ENCODE peak calls at places on chromosomes 6 and 20, in ten cellular contexts. G is right lobe of liver; P is astrocyte of the cerebellum; U is CD8-positive, alpha-beta T cell; T is endothelial cell; L is suprapubic skin; Z is cardiac muscle cell; D is ovary; X is RWPE1; K is astrocyte of the spinal cord. Q is an unnamed sample.

GRCh38 chr6:25942561-25943147 is 12.2 kb upstream of the SLC17A2 start:
- DNase-seq in G (no peak), P (no peak), T (no peak), L (no peak), K (peak; percentile 39), D (no peak), Z (peak; percentile 80), X (peak; percentile 32), U (no peak), Q (no peak)

GRCh38 chr6:147869223-147869600 is 360.7 kb downstream of the SAMD5 start:
- DNase-seq in U (no peak), G (no peak), D (no peak), T (no peak), K (no peak), L (no peak), Z (no peak), X (no peak), P (no peak), Q (no peak)

GRCh38 chr6:100171533-100172321 is 177.7 kb upstream of the MCHR2 start:
- DNase-seq in T (no peak), L (no peak), U (no peak), P (peak; percentile 67), X (no peak), K (peak; percentile 79), G (no peak), Z (peak; percentile 52), D (no peak), Q (no peak)

GRCh38 chr6:121849477-121849876 is 414.0 kb downstream of the GJA1 start:
- DNase-seq in P (peak; percentile 43), Z (peak; percentile 87), D (peak; percentile 40), U (no peak), L (no peak), X (peak; percentile 70), K (peak; percentile 76), T (peak; percentile 78), G (no peak), Q (peak; percentile 46)

GRCh38 chr20:33657704-33658095 is 4.4 kb upstream of the C20orf144 start:
- DNase-seq in K (no peak), T (no peak), P (no peak), Z (no peak), G (no peak), L (no peak), U (no peak), D (peak; percentile 31), X (no peak), Q (no peak)

GRCh38 chr6:126661646-126662045 is 321.7 kb downstream of the CENPW start:
- DNase-seq in X (no peak), P (peak; percentile 5), Z (peak; percentile 76), L (no peak), D (no peak), T (no peak), G (no peak), U (no peak), K (peak; percentile 45), Q (no peak)

GRCh38 chr6:21354805-21355238 is 238.7 kb upstream of the SOX4 start:
- DNase-seq in G (no peak), L (no peak), T (no peak), P (no peak), X (no peak), Z (no peak), D (no peak), U (no peak), K (peak; percentile 20), Q (no peak)

GRCh38 chr20:62914970-62915457 is 11.3 kb downstream of the DIDO1 start:
- DNase-seq in K (peak; percentile 55), P (no peak), T (peak; percentile 65), U (no peak), L (no peak), D (no peak), X (no peak), G (no peak), Z (peak; percentile 64), Q (no peak)

DNA sequence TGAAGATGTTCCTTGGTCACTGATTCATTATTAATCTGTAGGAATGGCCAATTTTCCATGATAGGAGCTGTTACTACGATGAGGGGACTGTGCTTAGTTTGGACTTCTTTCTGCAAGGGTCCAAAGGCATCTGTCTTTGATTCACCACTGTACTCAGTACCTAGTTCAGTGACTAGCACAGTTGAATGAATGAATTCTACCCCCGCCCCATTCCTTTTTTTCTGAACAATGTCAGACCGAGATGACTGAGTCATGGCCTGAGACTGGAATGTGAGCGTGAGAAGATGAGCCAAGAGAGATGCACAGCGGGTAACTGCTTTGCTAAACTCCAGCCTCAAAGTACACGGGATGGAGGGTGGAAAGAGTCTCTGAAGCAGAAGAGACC is 419 bp upstream of the SNHG17 start:
- DNase-seq in P (peak; percentile 74), K (peak; percentile 87), G (no peak), D (no peak), Z (peak; percentile 68), L (no peak), X (no peak), U (no peak), T (no peak), Q (no peak)
- TF ChIP-seq CTCF in P (no peak), K (no peak), G (no peak), D (no peak), Z (no peak), L (no peak), X (peak; percentile 72), U (peak; percentile 30), T (peak; percentile 11), Q (no peak)

GRCh38 chr6:108252055-108252454 is 8.8 kb downstream of the SNX3 start:
- DNase-seq in T (no peak), G (no peak), L (no peak), P (no peak), Z (no peak), D (no peak), K (no peak), U (no peak), X (no peak), Q (no peak)

GRCh38 chr6:108251252-108251651 is 9.6 kb downstream of the SNX3 start:
- DNase-seq in D (no peak), U (no peak), G (no peak), L (no peak), K (no peak), Z (no peak), X (no peak), T (no peak), P (no peak), Q (no peak)

GRCh38 chr6:108247965-108248536 is 12.8 kb downstream of the SNX3 start:
- DNase-seq in D (no peak), U (no peak), Z (no peak), P (no peak), X (no peak), K (no peak), T (no peak), L (no peak), G (no peak), Q (no peak)

GRCh38 chr6:108254436-108255410 is 6.1 kb downstream of the SNX3 start:
- DNase-seq in D (no peak), K (no peak), Z (no peak), T (no peak), G (no peak), P (no peak), U (no peak), L (no peak), X (no peak), Q (no peak)

DNA sequence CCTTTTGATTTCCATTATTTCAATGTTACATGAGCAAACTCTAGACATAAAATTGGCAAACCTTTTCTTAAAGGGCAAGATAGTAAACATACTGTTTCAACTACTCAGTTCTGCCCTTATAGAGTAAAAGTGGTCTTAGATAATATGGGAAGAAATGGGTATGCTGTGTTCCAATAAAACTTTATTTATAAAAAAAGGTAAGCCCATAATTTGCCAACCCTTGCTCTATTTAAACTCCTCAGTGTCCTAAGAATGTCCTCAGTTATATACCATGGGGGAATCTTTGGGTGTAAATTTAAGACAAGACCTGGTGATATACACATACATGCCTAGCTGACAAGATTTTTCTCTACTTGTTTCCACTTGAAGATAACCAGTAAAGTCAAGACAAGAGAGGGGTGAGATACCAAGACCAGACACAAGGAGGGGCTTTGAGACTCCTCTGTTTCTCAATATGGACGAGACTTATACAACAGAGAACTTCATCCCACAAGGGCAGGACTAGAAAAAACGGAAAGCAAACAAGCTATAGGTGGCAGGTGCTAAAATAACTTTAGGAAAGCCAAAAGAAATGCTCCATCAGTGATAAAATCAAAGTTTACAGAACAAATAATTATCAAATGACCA is 10.5 kb downstream of the SNX3 start:
- DNase-seq in T (no peak), Z (peak; percentile 27), D (no peak), P (no peak), X (no peak), K (peak; percentile 43), L (no peak), U (no peak), G (no peak), Q (no peak)
- TF ChIP-seq CTCF in T (peak; percentile 61), Z (peak; percentile 31), D (no peak), P (peak; percentile 46), X (no peak), K (peak; percentile 50), L (no peak), U (no peak), G (no peak), Q (peak; percentile 16)

GRCh38 chr20:1376007-1376406 is 16.8 kb downstream of the FKBP1A start:
- DNase-seq in K (no peak), L (no peak), D (no peak), P (no peak), G (no peak), U (no peak), X (no peak), T (no peak), Z (no peak), Q (no peak)

GRCh38 chr20:1373614-1374013 is 19.2 kb downstream of the FKBP1A start:
- DNase-seq in L (no peak), G (no peak), X (no peak), T (no peak), K (no peak), D (no peak), U (no peak), Z (no peak), P (no peak), Q (no peak)

GRCh38 chr20:1375515-1375914 is 17.3 kb downstream of the FKBP1A start:
- DNase-seq in X (no peak), L (no peak), G (no peak), Z (peak; percentile 75), D (no peak), T (no peak), K (peak; percentile 60), P (no peak), U (no peak), Q (no peak)

GRCh38 chr20:1373036-1373435 is 19.8 kb downstream of the FKBP1A start:
- DNase-seq in P (no peak), D (no peak), T (no peak), K (no peak), Z (no peak), L (no peak), G (no peak), X (no peak), U (no peak), Q (no peak)

DNA sequence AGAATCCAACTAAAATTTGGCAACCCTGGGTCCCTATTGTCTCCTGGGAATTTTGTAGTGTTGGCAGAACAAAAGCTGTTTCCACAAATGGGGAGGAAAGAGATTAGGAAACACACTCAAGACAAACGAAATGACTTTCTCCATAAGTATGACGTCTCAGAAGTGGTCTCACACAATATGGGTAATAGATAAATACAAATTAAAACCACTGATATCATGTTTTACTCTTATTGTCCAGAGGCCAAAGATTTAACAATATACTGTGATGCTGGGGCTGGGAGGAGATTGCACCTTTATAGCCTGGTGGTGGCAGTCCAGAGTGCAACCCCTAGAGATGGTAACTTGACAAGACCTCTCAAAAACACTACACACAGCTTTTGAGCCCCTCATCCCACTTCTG is 18.6 kb downstream of the FKBP1A start:
- DNase-seq in D (no peak), G (no peak), K (no peak), Z (peak; percentile 74), X (no peak), U (no peak), T (no peak), P (no peak), L (no peak), Q (no peak)
- TF ChIP-seq CTCF in D (no peak), G (no peak), K (no peak), Z (peak; percentile 23), X (no peak), U (no peak), T (peak; percentile 16), P (no peak), L (no peak), Q (no peak)

DNA sequence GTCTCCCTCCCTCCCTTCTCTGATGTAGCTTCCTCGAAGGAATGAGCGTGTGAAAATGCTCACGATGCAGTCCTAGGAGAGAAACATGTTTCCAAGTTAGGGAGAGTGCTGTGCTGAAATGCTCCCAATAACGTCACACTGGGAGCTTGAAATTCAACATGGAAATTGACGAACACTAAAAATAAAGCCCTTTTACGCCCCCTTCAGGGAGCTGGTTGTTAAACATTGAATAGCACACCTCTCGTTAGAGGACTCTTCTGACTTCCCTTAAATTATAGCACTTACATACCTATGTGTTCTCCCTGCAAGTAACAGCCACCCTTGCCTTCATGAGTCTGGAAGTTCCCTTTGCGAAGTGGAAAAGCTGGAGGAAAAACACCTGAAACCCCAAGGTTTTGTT is 88.6 kb downstream of the BFSP1 start:
- DNase-seq in D (no peak), U (no peak), X (no peak), P (no peak), G (no peak), Z (no peak), K (no peak), T (peak; percentile 13), L (no peak), Q (no peak)
- TF ChIP-seq CTCF in D (no peak), U (no peak), X (no peak), P (no peak), G (no peak), Z (no peak), K (no peak), T (peak; percentile 59), L (no peak), Q (peak; percentile 55)